ENCODE peak calls at places on chromosomes 13 and 19, in five cellular contexts. V is tibial artery, U is psoas muscle, C is upper lobe of right lung, X is left ventricle myocardium inferior. S is an unnamed sample.

GRCh38 chr19:42143341-42144234 is 11.3 kb upstream of the POU2F2 start:
- DNase-seq in U (no peak), X (no peak), V (no peak), C (no peak), S (no peak)

GRCh38 chr13:47216176-47216822 is 319.4 kb upstream of the HTR2A start:
- DNase-seq in X (no peak), C (no peak), U (no peak), V (no peak), S (no peak)

GRCh38 chr19:40807147-40808020 is 8.4 kb downstream of the EGLN2 start:
- DNase-seq in X (no peak), V (no peak), C (peak; percentile 70), U (no peak), S (no peak)

GRCh38 chr13:51714663-51715168 is 89.2 kb downstream of the DHRS12 start:
- DNase-seq in V (no peak), U (no peak), X (no peak), C (no peak), S (no peak)

GRCh38 chr13:99432637-99433542 is 68.4 kb upstream of the TM9SF2 start:
- DNase-seq in C (peak; percentile 76), X (peak; percentile 65), U (peak; percentile 73), V (peak; percentile 73), S (peak; percentile 53)

GRCh38 chr19:49492573-49493411 is 3.4 kb upstream of the RPS11 start:
- DNase-seq in X (no peak), C (no peak), U (no peak), V (no peak), S (no peak)

GRCh38 chr13:111187879-111188643 is 73.0 kb downstream of the ARHGEF7 start:
- DNase-seq in X (no peak), V (no peak), C (no peak), U (no peak), S (no peak)

GRCh38 chr19:4966591-4966990 is 2.3 kb upstream of the KDM4B start:
- DNase-seq in U (no peak), X (no peak), V (no peak), C (no peak), S (no peak)

GRCh38 chr13:76884167-76884566 is 2.0 kb downstream of the KCTD12 start:
- DNase-seq in X (peak; percentile 27), U (peak; percentile 33), V (peak; percentile 34), C (peak; percentile 72), S (no peak)

GRCh38 chr19:53881482-53882390 is at the start of gene PRKCG:
- DNase-seq in X (peak; percentile 29), V (no peak), C (peak; percentile 74), U (no peak), S (no peak)

GRCh38 chr19:35253316-35254286 is 4.8 kb downstream of the LSR start:
- DNase-seq in C (peak; percentile 52), U (no peak), X (no peak), V (no peak), S (no peak)

GRCh38 chr13:69912576-69913074 is 195.0 kb upstream of the ATXN8OS start:
- DNase-seq in U (no peak), V (no peak), C (no peak), X (no peak), S (no peak)

GRCh38 chr13:66933994-66934393 is 296.1 kb downstream of the PCDH9 start:
- DNase-seq in X (no peak), U (no peak), C (no peak), V (no peak), S (no peak)

GRCh38 chr13:100439247-100439955 is 149.2 kb downstream of the GGACT start:
- DNase-seq in V (no peak), C (no peak), X (no peak), U (no peak), S (no peak)

GRCh38 chr19:49071860-49072547 is 495 bp downstream of the KCNA7 start:
- DNase-seq in U (peak; percentile 37), C (peak; percentile 71), V (no peak), X (no peak), S (no peak)

GRCh38 chr19:50242586-50242985 is 39.2 kb downstream of the MYH14 start:
- DNase-seq in X (no peak), U (no peak), C (no peak), V (no peak), S (no peak)

GRCh38 chr19:47270408-47270807 is 4.3 kb upstream of the INAFM1 start:
- DNase-seq in X (no peak), C (peak; percentile 69), V (no peak), U (no peak), S (no peak)

GRCh38 chr19:592101-592500 is 2.4 kb downstream of the HCN2 start:
- DNase-seq in V (no peak), C (no peak), U (no peak), X (no peak), S (no peak)
- H3K4me3 ChIP-seq in V (no peak overlapping the region), C (no peak overlapping the region), U (no peak overlapping the region), X (no peak overlapping the region), S (no peak overlapping the region)

GRCh38 chr19:10986301-10987127 is 25.7 kb downstream of the SMARCA4 start:
- DNase-seq in C (no peak), X (no peak), V (no peak), U (no peak), S (no peak)

GRCh38 chr19:10984166-10984735 is 23.4 kb downstream of the SMARCA4 start:
- DNase-seq in C (no peak), U (no peak), V (no peak), X (no peak), S (no peak)

GRCh38 chr19:10987621-10988297 is 26.9 kb downstream of the SMARCA4 start:
- DNase-seq in X (no peak), V (no peak), C (no peak), U (no peak), S (no peak)

GRCh38 chr19:10988380-10988779 is 27.6 kb downstream of the SMARCA4 start:
- DNase-seq in V (no peak), C (no peak), U (no peak), X (no peak), S (no peak)

GRCh38 chr19:10985502-10985901 is 24.7 kb downstream of the SMARCA4 start:
- DNase-seq in V (no peak), C (no peak), U (no peak), X (no peak), S (no peak)
- TF ChIP-seq CTCF in V (no peak), C (no peak), U (no peak), X (no peak), S (no peak)

GRCh38 chr19:17078920-17079709 is 3.5 kb downstream of the MYO9B start:
- DNase-seq in U (no peak), X (no peak), V (no peak), C (no peak), S (no peak)
- H3K27ac ChIP-seq in U (peak overlapping the region; percentile 76), X (peak overlapping the region; percentile 76), V (peak overlapping the region; percentile 91), C (peak overlapping the region; percentile 49), S (peak overlapping the region; percentile 97)

GRCh38 chr13:95245072-95245471 is 56.2 kb downstream of the ABCC4 start:
- DNase-seq in U (no peak), X (no peak), C (no peak), V (no peak), S (no peak)
- H3K4me3 ChIP-seq in U (no peak overlapping the region), X (no peak overlapping the region), C (no peak overlapping the region), V (no peak overlapping the region), S (no peak overlapping the region)

DNA sequence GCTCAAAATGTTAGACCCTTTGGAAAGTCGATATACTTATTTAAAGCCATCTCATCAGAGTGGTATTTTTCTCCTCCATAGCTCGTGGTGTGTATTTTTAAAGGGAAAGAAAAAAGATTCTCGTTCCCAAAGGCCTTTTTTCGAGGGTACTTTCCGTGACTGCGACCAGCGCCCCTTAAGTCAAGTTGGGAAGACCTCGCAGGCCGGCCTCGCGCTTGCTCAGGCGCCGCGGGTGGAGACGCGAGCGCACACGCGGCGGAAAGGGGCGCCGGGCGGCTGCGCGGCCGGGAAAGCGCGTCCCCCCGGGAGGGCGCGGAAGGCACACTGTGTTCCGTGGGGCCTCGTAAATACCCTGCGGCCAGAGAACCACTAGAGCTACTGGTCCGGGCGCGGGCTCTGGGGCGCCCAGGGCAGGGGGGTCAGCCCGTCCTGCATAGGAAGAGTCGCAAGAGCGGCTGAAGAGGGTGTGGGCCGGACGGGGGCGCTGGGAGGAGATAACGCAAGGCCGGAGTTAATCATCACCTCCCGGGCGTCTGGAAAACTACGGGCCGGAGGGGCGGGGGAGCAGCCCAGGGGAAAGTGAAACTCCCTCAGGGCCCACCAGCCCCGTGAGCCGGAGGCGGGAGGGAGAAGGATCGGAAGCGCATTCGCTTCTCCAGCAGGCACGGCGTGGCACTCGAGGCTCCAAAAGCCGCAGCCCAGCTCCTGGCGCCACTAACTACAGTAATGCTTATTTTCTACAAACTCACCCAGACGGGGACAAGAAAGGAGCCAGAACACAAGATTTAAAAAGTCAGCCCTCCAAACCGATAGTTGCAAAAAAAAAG is 1.2 kb upstream of the WBP4 start:
- DNase-seq in C (peak; percentile 96), X (peak; percentile 91), U (peak; percentile 94), V (peak; percentile 88), S (peak; percentile 83)
- TF ChIP-seq CTCF in C (peak; percentile 44), X (peak; percentile 38), U (peak; percentile 28), V (no peak), S (peak; percentile 46)

DNA sequence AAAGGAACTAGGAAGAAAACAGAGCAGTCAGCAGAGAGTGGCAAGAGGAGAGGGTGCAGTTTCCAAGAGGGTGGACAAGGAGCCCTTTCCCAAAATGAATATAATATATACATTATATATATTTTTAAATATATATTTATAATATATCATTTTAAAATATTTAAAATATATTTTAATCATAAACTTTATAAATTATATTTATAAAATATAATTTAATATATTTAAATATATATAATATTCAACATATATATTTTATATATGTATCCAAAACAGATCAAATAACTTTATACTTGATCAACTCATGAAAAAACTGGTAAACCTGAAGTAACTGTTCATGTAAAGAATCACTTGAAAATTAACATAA is 328.6 kb downstream of the MYO16 start:
- DNase-seq in U (no peak), C (no peak), X (no peak), V (no peak), S (no peak)
- H3K27ac ChIP-seq in U (no peak overlapping the region), C (no peak overlapping the region), X (no peak overlapping the region), V (no peak overlapping the region), S (no peak overlapping the region)

GRCh38 chr13:112983042-112983305 is 14.0 kb downstream of the MCF2L start:
- DNase-seq in X (no peak), V (no peak), U (no peak), C (no peak), S (no peak)
- H3K4me3 ChIP-seq in X (peak overlapping the region; percentile 69), V (no peak overlapping the region), U (peak overlapping the region; percentile 58), C (no peak overlapping the region), S (peak overlapping the region; percentile 48)

GRCh38 chr13:83943530-83944279 is 61.4 kb upstream of the SLITRK1 start:
- DNase-seq in U (no peak), V (no peak), C (no peak), X (no peak), S (no peak)
- TF ChIP-seq CTCF in U (no peak), V (no peak), C (no peak), X (no peak), S (peak; percentile 23)

S was measured in dorsolateral prefrontal cortex.